ENCODE peak calls at places on chromosomes 16 and 17, in five cellular contexts. V is transverse colon, L is sigmoid colon, D is suprapubic skin, P is HCT116. S is an unnamed sample.

GRCh38 chr16:23509441-23509754 is 896 bp downstream of the GGA2 start:
- DNase-seq in D (no peak), V (no peak), L (no peak), P (no peak), S (no peak)

GRCh38 chr17:31321481-31321880 is at the start of gene EVI2A:
- DNase-seq in D (no peak), L (no peak), V (peak; percentile 42), P (no peak), S (peak; percentile 20)

GRCh38 chr17:933168-934083 is 46.1 kb downstream of the NXN start:
- DNase-seq in L (no peak), P (peak; percentile 98), D (no peak), V (no peak), S (no peak)

GRCh38 chr17:1197781-1198490 is 18.2 kb upstream of the ABR start:
- DNase-seq in L (peak; percentile 92), V (peak; percentile 82), P (no peak), D (peak; percentile 88), S (peak; percentile 86)

GRCh38 chr16:19718624-19718965 is 524 bp downstream of the IQCK start:
- DNase-seq in V (no peak), P (no peak), L (no peak), D (no peak), S (no peak)

GRCh38 chr17:30191072-30191471 is 44.4 kb downstream of the SLC6A4 start:
- DNase-seq in V (no peak), P (no peak), L (no peak), D (no peak), S (no peak)

GRCh38 chr16:70402916-70403659 is 35.8 kb downstream of the ST3GAL2 start:
- DNase-seq in V (no peak), D (no peak), P (no peak), L (no peak), S (no peak)

GRCh38 chr16:5604770-5605169 is 507.2 kb upstream of the EEF2KMT start:
- DNase-seq in D (no peak), L (no peak), V (no peak), P (peak; percentile 8), S (no peak)

GRCh38 chr16:70380205-70380918 is 33.7 kb downstream of the DDX19A start:
- DNase-seq in L (peak; percentile 80), P (no peak), V (peak; percentile 59), D (peak; percentile 87), S (no peak)

GRCh38 chr16:72101195-72101594 is 7.5 kb downstream of the DHX38 start:
- DNase-seq in L (no peak), D (no peak), P (no peak), V (no peak), S (no peak)

GRCh38 chr16:52634101-52634500 is 87.2 kb upstream of the TOX3 start:
- DNase-seq in V (no peak), D (no peak), L (no peak), P (no peak), S (no peak)
- TF ChIP-seq POLR2AphosphoS5 in V (no peak), D (no peak), L (no peak), P (no peak), S (no peak)

DNA sequence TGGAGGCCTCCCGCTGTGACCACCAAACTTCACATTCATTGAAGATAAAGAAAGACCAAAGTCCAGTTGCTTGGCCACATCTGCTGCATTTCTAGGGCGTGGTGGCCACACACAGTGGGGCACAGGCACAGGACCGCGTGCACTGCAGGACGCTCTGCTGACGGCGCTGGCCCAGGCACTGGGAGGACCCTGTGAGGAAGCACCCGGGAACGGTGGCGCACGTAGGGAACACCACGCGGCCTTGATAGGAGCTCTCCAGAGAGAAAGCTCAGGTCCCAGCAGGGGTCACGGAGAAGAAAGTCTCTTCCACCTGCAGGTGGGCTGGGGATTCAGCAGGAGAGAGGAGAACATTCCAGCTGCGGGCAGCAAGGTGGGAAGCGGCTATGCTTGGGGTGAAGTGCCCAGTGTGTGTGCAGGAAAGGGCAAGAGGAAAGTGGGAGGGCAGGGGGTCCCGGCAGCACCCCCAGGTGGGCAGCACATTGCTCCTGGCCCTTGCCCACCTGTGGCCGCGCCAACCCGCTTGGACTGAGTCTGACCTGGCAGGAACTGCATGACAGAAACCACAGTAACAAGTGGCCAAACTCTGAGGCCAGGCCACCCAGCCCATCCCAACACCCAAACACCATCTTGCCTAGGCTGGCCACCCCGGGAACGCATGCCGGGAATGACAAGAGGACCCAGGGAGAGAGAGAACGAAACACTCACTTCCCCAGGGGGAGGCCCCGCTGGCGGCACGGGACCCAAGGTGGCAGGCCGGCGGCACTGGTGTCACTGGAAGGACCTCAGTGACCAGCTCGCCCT is 32.8 kb downstream of the TBC1D16 start:
- DNase-seq in L (no peak), D (no peak), P (no peak), V (peak; percentile 31), S (no peak)
- TF ChIP-seq POLR2A in L (no peak), D (no peak), P (no peak), V (no peak), S (no peak)

GRCh38 chr16:3642397-3643094 is 11.9 kb upstream of the DNASE1 start:
- DNase-seq in L (peak; percentile 66), D (peak; percentile 72), V (peak; percentile 42), P (peak; percentile 28), S (no peak)
- TF ChIP-seq POLR2AphosphoS5 in L (no peak), D (no peak), V (no peak), P (no peak), S (no peak)

DNA sequence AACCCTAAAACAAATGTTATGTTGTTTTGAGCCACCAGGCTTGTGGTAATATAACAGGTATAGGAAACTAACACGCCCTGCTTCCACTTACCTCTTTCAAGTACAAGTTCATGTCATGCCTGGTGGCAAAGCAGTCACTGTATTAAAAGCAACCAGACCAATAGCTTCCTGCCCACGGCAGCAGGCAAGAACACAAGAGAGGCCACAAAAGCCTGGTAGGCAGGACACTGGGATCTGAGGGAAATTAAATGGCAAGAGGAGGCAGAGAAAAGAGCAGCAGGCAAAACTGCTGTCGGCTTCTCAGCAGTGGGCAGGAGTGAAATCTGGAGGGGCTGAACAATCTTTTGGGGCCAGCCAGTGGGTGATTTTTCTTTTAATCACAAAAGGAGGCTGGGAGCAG is 2.2 kb downstream of the CYTH1 start:
- DNase-seq in D (no peak), V (peak; percentile 65), L (peak; percentile 44), P (no peak), S (no peak)
- TF ChIP-seq POLR2A in D (no peak), V (peak; percentile 71), L (no peak), P (no peak), S (peak; percentile 43)

DNA sequence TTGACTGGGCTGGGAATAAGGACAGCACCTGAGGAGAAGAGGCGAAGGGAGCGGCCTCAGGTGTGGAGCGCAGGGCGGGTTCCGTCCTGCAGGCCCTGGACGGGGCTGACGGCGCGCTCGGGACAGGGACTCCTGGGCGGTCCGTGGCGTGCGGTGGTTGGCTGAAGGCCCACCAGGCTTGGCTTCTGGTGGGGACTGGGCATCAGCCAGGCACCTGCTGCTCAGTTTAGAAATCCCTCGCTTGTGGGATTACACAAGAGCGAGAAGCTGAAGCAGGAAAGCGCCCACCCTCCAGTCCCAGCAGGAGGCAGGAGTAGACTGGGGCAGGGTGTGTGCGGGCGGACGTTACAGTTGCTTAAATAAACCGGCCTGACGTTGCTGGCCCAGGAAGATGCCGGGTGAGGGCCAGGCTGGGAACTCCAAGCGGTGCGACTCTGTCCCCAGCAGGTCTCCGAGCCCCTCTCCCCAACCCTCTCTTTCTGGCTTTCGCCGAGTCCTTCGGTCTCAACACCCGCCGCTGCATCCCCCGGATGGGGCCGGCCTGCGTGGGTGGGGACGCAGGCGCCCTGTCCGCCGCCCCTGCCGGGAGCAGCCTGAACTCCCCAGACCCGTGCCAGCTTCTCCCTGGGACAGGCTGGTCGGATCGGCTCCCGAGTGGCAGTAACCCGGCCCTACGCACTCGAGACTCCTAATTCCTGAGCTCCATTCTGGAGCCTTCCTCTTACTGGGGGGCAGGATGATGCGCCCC is 639 bp downstream of the MIF4GD start:
- DNase-seq in V (peak; percentile 78), P (peak; percentile 69), D (peak; percentile 86), L (peak; percentile 88), S (peak; percentile 63)
- TF ChIP-seq POLR2AphosphoS5 in V (peak; percentile 80), P (peak; percentile 39), D (no peak), L (peak; percentile 71), S (peak; percentile 70)

GRCh38 chr17:50480142-50480764 is 1.6 kb downstream of the RSAD1 start:
- DNase-seq in V (no peak), P (no peak), D (no peak), L (no peak), S (no peak)
- TF ChIP-seq POLR2A in V (no peak), P (no peak), D (no peak), L (no peak), S (no peak)

DNA sequence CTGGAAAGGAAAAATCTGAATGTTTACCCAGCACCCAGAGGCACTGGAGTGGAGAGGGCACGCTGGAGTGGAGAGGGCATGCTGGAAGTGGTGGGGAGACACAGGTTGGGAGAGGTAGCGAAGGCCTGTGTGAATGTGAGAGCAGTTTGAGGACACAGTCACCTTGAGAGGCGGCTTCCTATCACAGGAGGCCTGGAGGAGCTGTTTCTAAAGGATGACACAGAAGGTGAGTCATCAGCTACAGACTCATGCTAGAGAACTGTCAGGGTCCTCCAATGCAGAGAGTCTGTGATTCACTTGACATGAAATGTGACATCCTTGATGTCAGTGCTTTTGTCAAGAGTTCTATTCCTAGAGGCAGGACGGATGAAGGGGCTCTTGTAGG is 13.8 kb downstream of the CTRL start:
- DNase-seq in D (no peak), P (peak; percentile 45), V (no peak), L (no peak), S (no peak)
- TF ChIP-seq POLR2AphosphoS5 in D (no peak), P (no peak), V (no peak), L (no peak), S (no peak)